ENCODE peak calls at places on chromosomes 11 and 22, in five cellular contexts. U is HFFc6, E is heart left ventricle, C is cardiac fibroblast, G is sigmoid colon. N is an unnamed sample.

GRCh38 chr11:33622231-33622630 is 78.4 kb downstream of the C11orf91 start:
- DNase-seq in U (no peak), E (peak), C (peak), G (no peak), N (no peak)

GRCh38 chr22:39151329-39151975 is 1.0 kb downstream of the CBX7 start:
- DNase-seq in U (no peak), E (peak), C (no peak), G (peak), N (no peak)

GRCh38 chr11:69088676-69089146 is 40.0 kb downstream of the TPCN2 start:
- DNase-seq in U (peak), E (peak), C (peak), G (peak), N (no peak)

GRCh38 chr22:31290494-31291402 is 1.5 kb downstream of the PIK3IP1 start:
- DNase-seq in U (peak), E (peak), C (peak), G (peak), N (peak)

GRCh38 chr11:78570031-78570430 is 4.6 kb downstream of the NARS2 start:
- DNase-seq in U (no peak), E (no peak), C (no peak), G (no peak), N (no peak)

GRCh38 chr22:27602390-27602789 is 199.2 kb downstream of the MN1 start:
- DNase-seq in U (no peak), E (no peak), C (no peak), G (no peak), N (no peak)

GRCh38 chr22:30169002-30169401 is 77.6 kb downstream of the LIF start:
- DNase-seq in U (no peak), E (no peak), C (no peak), G (no peak), N (no peak)

GRCh38 chr22:25509391-25509791 is 55.1 kb upstream of the GRK3 start:
- DNase-seq in U (no peak), E (no peak), C (no peak), G (peak), N (no peak)

GRCh38 chr11:87347441-87347840 is 309.7 kb downstream of the TMEM135 start:
- DNase-seq in U (no peak), E (no peak), C (no peak), G (no peak), N (no peak)

GRCh38 chr11:1826552-1827094 is 8.2 kb upstream of the SYT8 start:
- DNase-seq in U (no peak), E (peak), C (peak), G (peak), N (no peak)

GRCh38 chr22:20793386-20794131 is 19.6 kb downstream of the SERPIND1 start:
- DNase-seq in U (peak), E (no peak), C (no peak), G (no peak), N (no peak)

GRCh38 chr11:125250316-125250870 is 85.8 kb downstream of the PKNOX2 start:
- DNase-seq in U (no peak), E (no peak), C (no peak), G (no peak), N (no peak)

GRCh38 chr22:26656896-26657851 is at the start of gene MIAT:
- DNase-seq in U (no peak), E (no peak), C (no peak), G (no peak), N (no peak)

DNA sequence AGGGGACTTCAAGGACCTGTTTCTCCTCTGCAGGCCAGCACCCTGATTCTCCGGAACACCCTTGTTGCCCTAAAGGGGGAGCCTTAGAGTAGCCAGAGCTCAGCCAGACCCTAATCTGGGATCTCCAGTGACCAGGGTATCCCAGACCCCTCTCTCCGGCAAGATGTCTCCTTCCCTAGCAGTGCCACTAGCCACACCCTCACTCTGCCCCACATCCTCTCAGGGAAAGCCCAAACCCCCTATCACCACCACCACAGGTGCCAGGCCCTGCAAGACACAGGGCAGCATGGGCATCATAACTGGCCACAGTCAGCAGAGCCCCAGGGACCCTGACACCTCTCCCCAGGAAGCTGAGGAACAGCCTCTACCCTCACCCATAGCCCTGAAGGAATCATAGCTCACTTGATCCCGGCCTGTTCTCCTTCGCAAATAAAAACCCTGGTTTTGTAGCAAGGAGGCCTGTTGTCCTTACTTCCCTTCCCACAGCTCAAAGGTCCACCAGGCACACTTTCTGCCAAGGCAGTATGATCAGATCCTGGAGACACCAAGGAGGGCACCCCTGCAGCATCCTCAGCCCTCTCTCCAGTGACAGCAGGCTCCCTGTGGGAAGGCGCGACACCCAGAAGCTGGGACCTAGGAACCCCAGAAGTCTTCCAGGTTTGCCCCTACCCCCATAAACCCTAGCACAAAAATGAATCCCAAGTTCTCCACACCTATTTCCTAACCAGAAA is 4.6 kb downstream of the CFL1 start:
- DNase-seq in U (no peak), E (no peak), C (no peak), G (peak), N (no peak)
- TF ChIP-seq CTCF in U (peak), E (no peak), C (no peak), G (no peak), N (no peak)

DNA sequence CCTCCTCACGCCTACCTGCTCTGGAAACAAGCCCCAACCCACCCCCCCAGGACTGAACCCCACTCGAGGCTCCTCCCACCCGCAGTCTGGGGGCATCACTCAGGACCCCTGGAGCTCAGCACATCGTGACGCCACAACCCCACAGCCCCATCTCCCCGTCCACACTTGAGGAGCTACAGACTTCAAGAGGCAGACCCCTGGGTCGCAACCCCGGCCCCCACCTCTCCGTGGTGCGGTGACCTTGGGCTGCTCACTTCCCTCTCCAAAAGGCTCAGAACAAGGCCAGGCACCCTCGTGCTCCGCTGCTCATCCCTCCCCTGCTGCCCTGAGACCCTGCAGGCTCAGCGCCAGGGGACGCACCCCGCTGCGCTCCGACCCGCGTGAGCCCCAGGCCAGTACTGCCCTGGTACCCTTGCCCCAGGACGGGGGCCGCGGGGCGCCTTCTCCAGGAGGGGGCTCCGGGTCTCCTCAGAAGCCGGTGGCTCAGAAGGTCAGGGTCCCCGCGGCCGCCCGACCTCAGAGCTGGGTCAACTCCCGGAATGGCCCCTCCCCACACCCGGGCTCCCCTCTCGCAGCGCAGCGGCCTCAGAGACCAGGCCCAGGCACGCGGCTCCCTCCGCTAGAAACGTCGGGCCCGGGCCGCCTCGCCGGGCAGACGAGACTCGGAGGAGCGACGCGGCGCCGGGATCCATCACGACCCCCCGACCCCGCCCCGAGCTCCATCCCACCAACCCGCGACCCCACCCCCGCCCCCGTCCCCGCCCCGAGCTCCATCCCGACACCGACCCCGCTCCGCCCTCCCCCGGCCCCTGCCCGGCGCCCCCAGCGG is 614 bp downstream of the GATD1 start:
- DNase-seq in U (no peak), E (no peak), C (peak), G (peak), N (peak)
- TF ChIP-seq CTCF in U (peak), E (no peak), C (no peak), G (no peak), N (no peak)

DNA sequence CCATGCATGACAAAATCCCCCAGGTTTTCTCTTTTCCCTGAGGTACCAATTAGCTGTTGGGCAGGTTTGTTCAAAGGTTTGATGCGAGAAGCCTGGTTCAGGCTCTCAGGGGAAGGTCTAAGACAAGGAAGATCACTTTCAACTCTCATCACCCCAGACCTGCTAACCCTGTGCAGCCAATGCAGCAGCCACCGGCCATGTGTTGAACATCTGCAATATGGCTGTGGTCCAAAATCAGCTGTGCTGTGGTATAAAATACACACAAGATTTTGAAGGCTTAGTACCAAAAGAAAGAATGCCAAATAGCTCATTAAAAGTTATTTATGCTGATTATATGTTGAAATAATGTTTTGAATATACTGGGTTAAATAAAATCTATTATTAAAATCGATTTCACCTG is 58.5 kb downstream of the SMCO4 start:
- DNase-seq in U (no peak), E (no peak), C (peak), G (no peak), N (no peak)
- TF ChIP-seq CTCF in U (no peak), E (no peak), C (no peak), G (no peak), N (no peak)

GRCh38 chr11:61890536-61891330 is 612 bp downstream of the FADS3 start:
- DNase-seq in U (peak), E (peak), C (peak), G (peak), N (no peak)

GRCh38 chr11:61892085-61892370 is 683 bp upstream of the FADS3 start:
- DNase-seq in U (no peak), E (no peak), C (no peak), G (no peak), N (no peak)

GRCh38 chr11:61889831-61890230 is 1.5 kb downstream of the FADS3 start:
- DNase-seq in U (no peak), E (no peak), C (no peak), G (no peak), N (no peak)

GRCh38 chr11:61893981-61894380 is 2.6 kb upstream of the FADS3 start:
- DNase-seq in U (peak), E (no peak), C (peak), G (no peak), N (no peak)

GRCh38 chr11:61891331-61892084 is at the start of gene FADS3:
- DNase-seq in U (peak), E (peak), C (peak), G (peak), N (peak)
- TF ChIP-seq CTCF in U (no peak), E (no peak), C (no peak), G (no peak), N (no peak)

GRCh38 chr11:29963796-29964195 is 53.0 kb downstream of the KCNA4 start:
- DNase-seq in U (no peak), E (no peak), C (no peak), G (no peak), N (no peak)
- TF ChIP-seq CTCF in U (no peak), E (no peak), C (no peak), G (no peak), N (no peak)

DNA sequence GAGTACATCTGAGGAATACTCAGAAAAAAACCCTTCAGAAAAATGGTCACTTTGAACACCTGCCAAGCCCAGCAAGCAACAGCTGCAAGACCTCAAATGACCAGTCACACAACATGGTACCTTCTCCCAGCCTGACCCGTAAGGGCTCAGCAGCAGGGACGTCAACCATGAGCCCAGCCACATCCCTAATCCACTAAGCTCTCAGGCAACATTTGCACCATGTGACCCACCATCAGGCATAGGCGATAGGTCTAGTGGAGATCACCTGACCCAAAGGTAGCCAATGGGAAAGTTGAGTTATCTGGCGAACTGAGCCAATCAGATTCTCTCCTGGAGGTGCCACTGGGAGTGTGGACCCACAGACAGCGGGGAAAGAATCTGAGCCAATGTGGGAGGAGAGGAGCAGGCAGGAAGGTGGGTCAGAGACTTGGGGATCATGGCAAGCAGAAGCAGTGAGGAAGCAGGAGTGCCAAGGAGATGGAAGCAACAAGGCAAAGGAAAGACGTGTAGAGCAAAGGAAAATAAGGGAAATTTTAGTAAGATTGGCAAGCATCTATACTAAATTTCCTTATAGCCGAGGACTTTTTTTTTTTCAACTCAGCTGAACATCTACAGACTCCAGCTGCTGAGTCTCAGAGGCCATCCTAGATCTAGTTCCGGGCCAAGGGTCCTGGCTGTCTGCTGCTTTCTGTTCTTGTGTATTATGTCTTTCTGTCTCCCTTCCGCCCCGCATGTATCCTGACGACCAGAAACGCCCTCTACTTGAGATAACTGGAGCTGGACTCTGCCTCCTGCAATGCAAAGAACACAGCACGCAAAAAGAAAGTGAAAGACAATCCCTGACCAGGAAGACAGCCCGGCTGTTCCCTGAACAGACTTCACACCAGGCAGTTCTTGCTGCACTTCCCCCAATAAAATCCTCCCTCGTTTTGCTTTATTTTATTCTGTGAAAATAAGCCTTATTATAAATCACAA is 11.0 kb upstream of the PLAAT2 start:
- DNase-seq in U (peak), E (peak), C (peak), G (peak), N (no peak)
- TF ChIP-seq CTCF in U (peak), E (peak), C (peak), G (no peak), N (no peak)

DNA sequence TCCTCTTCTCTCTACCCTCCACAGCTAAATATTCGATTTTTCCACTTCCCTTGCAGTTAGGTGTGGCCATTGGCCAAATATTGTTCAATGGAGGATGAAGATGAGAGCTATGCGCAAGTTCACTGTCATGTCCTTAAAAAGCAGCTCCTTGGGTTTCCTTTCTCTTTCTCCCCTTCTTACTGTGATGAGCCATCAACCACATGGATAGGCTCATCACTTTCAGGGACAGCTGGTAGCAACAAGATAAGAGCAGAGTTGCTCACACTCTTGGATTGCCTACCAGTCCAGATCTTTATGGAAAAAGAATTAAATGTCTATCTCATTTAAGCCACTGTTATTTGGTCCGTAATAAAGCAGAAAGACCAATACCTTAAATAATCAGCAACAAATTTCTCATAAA is 377.0 kb downstream of the DDX10 start:
- DNase-seq in U (no peak), E (no peak), C (no peak), G (no peak), N (no peak)
- TF ChIP-seq CTCF in U (no peak), E (no peak), C (no peak), G (no peak), N (no peak)

DNA sequence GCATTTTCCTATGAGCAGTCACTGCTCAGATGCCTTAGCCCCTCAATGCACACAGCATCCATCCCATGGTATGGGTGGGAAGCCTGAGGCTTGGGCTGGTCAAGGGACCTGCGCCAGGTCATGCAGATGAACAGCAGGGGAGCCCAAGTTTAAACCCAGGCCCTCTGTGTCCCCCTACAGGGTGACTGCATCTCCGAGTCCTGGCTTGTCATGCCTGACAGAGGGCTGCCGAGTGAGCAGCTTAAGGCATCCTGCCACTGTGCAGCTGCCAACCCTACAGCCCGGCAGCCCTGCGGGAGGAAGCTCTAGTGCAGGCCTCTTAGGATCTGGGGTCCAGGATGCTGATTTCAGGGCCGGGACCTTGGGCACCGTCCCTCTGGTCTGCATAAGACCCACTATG is 10.0 kb downstream of the IL2RB start:
- DNase-seq in U (no peak), E (no peak), C (no peak), G (no peak), N (no peak)
- TF ChIP-seq CTCF in U (no peak), E (no peak), C (no peak), G (no peak), N (no peak)

N was measured in mesothelial cell of epicardium.